ENCODE peak calls at places on chromosomes 3 and 15, in four cellular contexts. One of them, this sample, is unnamed.

GRCh38 chr3:40387001-40387894 is at the start of gene ENTPD3:
- DNase-seq in activated CD4-positive, alpha-beta T cell treated with anti-CD3 and anti-CD28 coated beads for 4 hours: peak
- DNase-seq in cerebellar nuclear complex: peak
- DNase-seq in GM04504: no peak
- DNase-seq in this sample: no peak

GRCh38 chr15:84937144-84937543 is 44.5 kb upstream of the PDE8A start:
- DNase-seq in activated CD4-positive, alpha-beta T cell treated with anti-CD3 and anti-CD28 coated beads for 4 hours: no peak
- DNase-seq in cerebellar nuclear complex: no peak
- DNase-seq in GM04504: no peak
- DNase-seq in this sample: no peak

GRCh38 chr3:142853270-142854163 is 35.4 kb downstream of the PCOLCE2 start:
- DNase-seq in activated CD4-positive, alpha-beta T cell treated with anti-CD3 and anti-CD28 coated beads for 4 hours: no peak
- DNase-seq in cerebellar nuclear complex: no peak
- DNase-seq in GM04504: no peak
- DNase-seq in this sample: no peak

GRCh38 chr3:194255252-194256039 is 95.7 kb downstream of the CPN2 start:
- DNase-seq in activated CD4-positive, alpha-beta T cell treated with anti-CD3 and anti-CD28 coated beads for 4 hours: peak
- DNase-seq in cerebellar nuclear complex: no peak
- DNase-seq in GM04504: no peak
- DNase-seq in this sample: no peak

GRCh38 chr3:123547881-123548534 is 36.8 kb downstream of the HACD2 start:
- DNase-seq in activated CD4-positive, alpha-beta T cell treated with anti-CD3 and anti-CD28 coated beads for 4 hours: no peak
- DNase-seq in cerebellar nuclear complex: no peak
- DNase-seq in GM04504: no peak
- DNase-seq in this sample: no peak

GRCh38 chr3:122886951-122887350 is 92.1 kb downstream of the SLC49A4 start:
- DNase-seq in activated CD4-positive, alpha-beta T cell treated with anti-CD3 and anti-CD28 coated beads for 4 hours: no peak
- DNase-seq in cerebellar nuclear complex: no peak
- DNase-seq in GM04504: no peak
- DNase-seq in this sample: no peak

GRCh38 chr3:168044049-168044448 is 51.7 kb downstream of the GOLIM4 start:
- DNase-seq in activated CD4-positive, alpha-beta T cell treated with anti-CD3 and anti-CD28 coated beads for 4 hours: no peak
- DNase-seq in cerebellar nuclear complex: no peak
- DNase-seq in GM04504: no peak
- DNase-seq in this sample: no peak

GRCh38 chr3:140007081-140007480 is 72.1 kb downstream of the CLSTN2 start:
- DNase-seq in activated CD4-positive, alpha-beta T cell treated with anti-CD3 and anti-CD28 coated beads for 4 hours: no peak
- DNase-seq in cerebellar nuclear complex: no peak
- DNase-seq in GM04504: no peak
- DNase-seq in this sample: no peak

GRCh38 chr15:69612112-69612511 is 159.5 kb downstream of the RPLP1 start:
- DNase-seq in activated CD4-positive, alpha-beta T cell treated with anti-CD3 and anti-CD28 coated beads for 4 hours: no peak
- DNase-seq in cerebellar nuclear complex: no peak
- DNase-seq in GM04504: no peak
- DNase-seq in this sample: no peak